ENCODE peak calls at places on chromosomes 16 and 17, in seven cellular contexts. A is adipocyte; R is PC-9; P is adrenal gland; O is H1; X is effector memory CD4-positive, alpha-beta T cell; L is cardiac muscle cell. Y is an unnamed sample.

GRCh38 chr16:10256855-10257641 is 74.8 kb upstream of the GRIN2A start:
- DNase-seq in A (peak), R (no peak), P (peak), O (peak), X (peak), L (peak), Y (peak)

GRCh38 chr16:71230122-71230845 is at the start of gene HYDIN:
- DNase-seq in A (peak), R (peak), P (peak), O (peak), X (no peak), L (peak), Y (peak)

GRCh38 chr16:86931410-86931941 is 353.1 kb downstream of the FOXL1 start:
- DNase-seq in A (peak), R (no peak), P (peak), O (no peak), X (no peak), L (peak), Y (no peak)

GRCh38 chr17:37067555-37068111 is 118.9 kb downstream of the AATF start:
- DNase-seq in A (peak), R (peak), P (peak), O (no peak), X (no peak), L (peak), Y (no peak)

GRCh38 chr16:2040450-2041105 is 7.1 kb downstream of the NTHL1 start:
- DNase-seq in A (no peak), R (peak), P (no peak), O (no peak), X (no peak), L (no peak), Y (no peak)

GRCh38 chr17:50944054-50944901 is 78.1 kb upstream of the TOB1 start:
- DNase-seq in A (peak), R (peak), P (peak), O (peak), X (peak), L (peak), Y (no peak)

GRCh38 chr17:31392002-31392855 is 754 bp downstream of the RAB11FIP4 start:
- DNase-seq in A (no peak), R (no peak), P (no peak), O (peak), X (no peak), L (no peak), Y (no peak)

GRCh38 chr17:65243838-65244237 is 106.7 kb downstream of the RGS9 start:
- DNase-seq in A (peak), R (peak), P (peak), O (no peak), X (no peak), L (peak), Y (peak)

GRCh38 chr16:49327466-49327865 is 45.8 kb upstream of the CBLN1 start:
- DNase-seq in A (no peak), R (no peak), P (no peak), O (no peak), X (no peak), L (no peak), Y (no peak)

GRCh38 chr17:10337976-10338375 is 34.8 kb downstream of the MYH13 start:
- DNase-seq in A (no peak), R (no peak), P (no peak), O (no peak), X (no peak), L (peak), Y (no peak)

GRCh38 chr17:78144736-78145641 is 1.2 kb upstream of the C17orf99 start:
- DNase-seq in A (peak), R (peak), P (no peak), O (no peak), X (no peak), L (peak), Y (no peak)

GRCh38 chr17:49861150-49861884 is 13.4 kb upstream of the TAC4 start:
- DNase-seq in A (peak), R (peak), P (peak), O (peak), X (peak), L (peak), Y (no peak)

GRCh38 chr17:34254651-34255380 is at the start of gene CCL2:
- DNase-seq in A (peak), R (no peak), P (peak), O (peak), X (no peak), L (peak), Y (peak)

GRCh38 chr17:19006698-19007097 is 2.1 kb upstream of the FAM83G start:
- DNase-seq in A (no peak), R (no peak), P (no peak), O (no peak), X (no peak), L (no peak), Y (no peak)

GRCh38 chr16:84829168-84829965 is 9.6 kb downstream of the CRISPLD2 start:
- DNase-seq in A (peak), R (no peak), P (no peak), O (no peak), X (no peak), L (peak), Y (no peak)

GRCh38 chr16:70540994-70541393 is 17.4 kb downstream of the SF3B3 start:
- DNase-seq in A (no peak), R (no peak), P (no peak), O (no peak), X (no peak), L (no peak), Y (no peak)

GRCh38 chr16:81551821-81552304 is 107.3 kb downstream of the CMIP start:
- DNase-seq in A (no peak), R (no peak), P (peak), O (no peak), X (no peak), L (peak), Y (no peak)

GRCh38 chr17:72205357-72205756 is 84.5 kb downstream of the SOX9 start:
- DNase-seq in A (no peak), R (no peak), P (no peak), O (no peak), X (no peak), L (no peak), Y (no peak)

GRCh38 chr17:75691371-75692290 is 24.5 kb downstream of the SAP30BP start:
- DNase-seq in A (no peak), R (no peak), P (no peak), O (no peak), X (no peak), L (peak), Y (no peak)

GRCh38 chr16:13970708-13971422 is 50.9 kb downstream of the ERCC4 start:
- DNase-seq in A (no peak), R (no peak), P (no peak), O (no peak), X (no peak), L (no peak), Y (no peak)
- H3K4me3 ChIP-seq in A (no peak), R (no peak), P (no peak), O (no peak), X (no peak), L (no peak), Y (no peak)

DNA sequence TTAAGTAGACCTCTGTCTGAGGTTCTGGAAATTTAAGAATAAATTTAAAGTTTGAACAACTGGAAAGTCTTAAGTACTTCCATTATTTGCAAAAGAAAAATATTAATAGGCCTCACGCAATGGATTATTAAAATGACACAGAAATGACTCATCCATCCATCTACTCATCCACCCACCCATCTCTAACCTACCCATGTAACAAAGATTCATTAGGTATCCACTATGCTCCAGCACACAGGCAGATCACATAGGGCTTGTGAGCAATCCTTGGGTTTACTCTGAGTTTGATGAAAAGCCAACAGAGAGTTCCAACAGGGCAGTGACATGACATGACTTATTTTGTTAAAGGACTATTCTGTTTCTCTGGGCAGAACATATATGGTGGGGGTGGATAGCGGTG is 93.3 kb downstream of the HELZ start:
- DNase-seq in A (no peak), R (no peak), P (no peak), O (no peak), X (no peak), L (peak), Y (no peak)
- H3K4me3 ChIP-seq in A (no peak), R (no peak), P (no peak), O (no peak), X (no peak), L (no peak), Y (no peak)

GRCh38 chr17:42547001-42547461 is 5.7 kb upstream of the HSD17B1 start:
- DNase-seq in A (no peak), R (no peak), P (no peak), O (no peak), X (no peak), L (no peak), Y (no peak)

GRCh38 chr17:42547698-42548069 is 5.0 kb upstream of the HSD17B1 start:
- DNase-seq in A (no peak), R (no peak), P (no peak), O (no peak), X (no peak), L (no peak), Y (no peak)

GRCh38 chr17:42544874-42545283 is 7.8 kb upstream of the HSD17B1 start:
- DNase-seq in A (no peak), R (no peak), P (no peak), O (no peak), X (no peak), L (no peak), Y (no peak)

GRCh38 chr17:42548993-42549755 is 3.5 kb upstream of the HSD17B1 start:
- DNase-seq in A (no peak), R (no peak), P (no peak), O (no peak), X (no peak), L (no peak), Y (no peak)

DNA sequence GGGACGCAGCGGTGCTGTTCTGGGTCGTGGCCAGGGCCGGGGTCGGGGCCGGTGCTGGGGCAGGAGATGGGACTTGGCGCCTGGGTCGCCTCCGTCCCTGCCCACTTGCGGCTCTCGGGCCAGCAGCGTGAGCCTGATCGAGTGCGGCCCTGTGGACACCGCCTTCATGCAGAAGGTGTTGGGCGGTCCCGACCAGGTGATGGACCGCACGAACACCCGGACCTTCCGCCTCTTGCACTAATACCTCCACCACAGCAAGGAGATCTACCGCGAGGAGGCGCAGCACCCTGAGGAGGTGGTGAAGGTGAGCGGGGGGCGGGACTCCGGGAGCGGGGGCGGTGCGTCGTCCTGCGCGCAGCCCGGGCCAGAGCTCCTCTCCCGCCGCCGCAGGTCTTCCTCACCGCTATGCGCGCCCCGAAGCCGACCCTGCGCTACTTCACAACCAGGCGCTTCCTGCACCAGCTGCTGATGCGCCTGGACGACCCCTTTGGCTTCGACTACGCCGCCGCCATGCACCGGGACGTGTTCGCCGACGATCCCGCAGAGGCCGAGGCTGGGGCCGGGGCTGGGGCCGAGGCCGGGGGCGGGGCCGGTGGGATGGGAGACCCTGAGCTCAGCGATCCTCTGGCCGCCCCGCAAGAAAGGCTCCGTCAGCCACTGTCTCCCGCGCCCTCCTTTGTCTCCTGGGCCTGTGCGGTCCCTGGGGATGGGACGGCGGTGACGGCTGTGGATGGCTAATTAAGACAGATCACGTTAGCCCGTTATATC is 4.5 kb upstream of the HSD17B1 start:
- DNase-seq in A (no peak), R (no peak), P (peak), O (peak), X (peak), L (peak), Y (peak)
- H3K4me3 ChIP-seq in A (no peak), R (peak), P (peak), O (peak), X (peak), L (peak), Y (peak)

GRCh38 chr17:17300624-17301568 is 2.3 kb upstream of the NT5M start:
- DNase-seq in A (peak), R (no peak), P (peak), O (peak), X (peak), L (peak), Y (peak)
- H3K4me3 ChIP-seq in A (peak), R (no peak), P (peak), O (peak), X (no peak), L (peak), Y (peak)